ENCODE peak calls at places on chromosome 16, in seven cellular contexts. C is left cardiac atrium; I is adrenal gland; X is AML-193; K is uterus; Y is activated CD4-positive, alpha-beta T cell treated with anti-CD3 and anti-CD28 coated beads, Interleukin-2, amount 50 U/mL, for 4 hours; B is stomach. D is an unnamed sample.

GRCh38 chr16:21097151-21097550 is 53.5 kb downstream of the DNAH3 start:
- DNase-seq in B (no peak), K (no peak), X (no peak), I (no peak), Y (no peak), C (no peak), D (peak; percentile 18)

GRCh38 chr16:56874800-56875199 is 9.8 kb downstream of the SLC12A3 start:
- DNase-seq in B (no peak), C (no peak), K (no peak), Y (no peak), X (no peak), I (no peak), D (no peak)

GRCh38 chr16:1319041-1319440 is 9.6 kb downstream of the UBE2I start:
- DNase-seq in K (no peak), X (no peak), C (no peak), I (no peak), B (no peak), Y (no peak), D (no peak)

GRCh38 chr16:35298460-35299243 is 1839.2 kb downstream of the TP53TG3F start:
- DNase-seq in X (no peak), I (no peak), K (no peak), C (no peak), B (no peak), Y (no peak), D (no peak)

GRCh38 chr16:19005561-19006445 is 22.1 kb downstream of the TMC7 start:
- DNase-seq in K (peak; percentile 34), Y (no peak), X (no peak), C (peak; percentile 55), B (peak; percentile 39), I (no peak), D (no peak)

GRCh38 chr16:79532785-79533184 is 67.8 kb downstream of the MAF start:
- DNase-seq in Y (no peak), X (no peak), K (no peak), I (no peak), B (no peak), C (no peak), D (no peak)

GRCh38 chr16:29784901-29785500 is 5.5 kb upstream of the KIF22 start:
- DNase-seq in B (peak; percentile 67), X (no peak), Y (peak; percentile 74), C (peak; percentile 84), K (peak; percentile 61), I (peak; percentile 79), D (peak; percentile 68)

GRCh38 chr16:48435906-48436305 is 50.7 kb upstream of the SIAH1 start:
- DNase-seq in I (peak; percentile 33), Y (no peak), C (no peak), B (no peak), K (no peak), X (no peak), D (no peak)

GRCh38 chr16:66874079-66874775 is 6.1 kb upstream of the PDP2 start:
- DNase-seq in K (no peak), X (peak; percentile 13), Y (no peak), I (no peak), C (no peak), B (no peak), D (no peak)

GRCh38 chr16:25126820-25127232 is 15.3 kb downstream of the LCMT1 start:
- DNase-seq in K (peak; percentile 50), I (peak; percentile 73), B (no peak), Y (peak; percentile 9), C (no peak), X (peak; percentile 43), D (no peak)

GRCh38 chr16:8751481-8752311 is 45.7 kb downstream of the TMEM186 start:
- DNase-seq in C (no peak), X (no peak), I (peak; percentile 29), K (no peak), Y (no peak), B (no peak), D (no peak)

GRCh38 chr16:85029413-85029794 is 1.8 kb downstream of the KIAA0513 start:
- DNase-seq in X (peak; percentile 5), C (no peak), K (peak; percentile 73), I (peak; percentile 73), Y (peak; percentile 65), B (no peak), D (no peak)

GRCh38 chr16:505479-506245 is 21.9 kb upstream of the CAPN15 start:
- DNase-seq in Y (no peak), I (no peak), K (no peak), B (no peak), C (no peak), X (no peak), D (no peak)

GRCh38 chr16:72092832-72093447 is 480 bp downstream of the TXNL4B start:
- DNase-seq in Y (no peak), C (no peak), X (no peak), B (no peak), K (no peak), I (peak; percentile 37), D (no peak)

GRCh38 chr16:48487287-48487686 is 102.1 kb upstream of the SIAH1 start:
- DNase-seq in I (no peak), X (no peak), Y (no peak), K (no peak), B (no peak), C (no peak), D (no peak)

GRCh38 chr16:80804451-80805383 is at the start of gene CDYL2:
- DNase-seq in K (no peak), I (peak; percentile 41), C (peak; percentile 54), X (no peak), B (peak; percentile 65), Y (peak; percentile 18), D (no peak)

GRCh38 chr16:714558-715447 is at the start of gene METRN:
- DNase-seq in B (peak; percentile 94), C (peak; percentile 95), I (peak; percentile 95), K (peak; percentile 87), X (peak; percentile 73), Y (peak; percentile 82), D (peak; percentile 90)

GRCh38 chr16:5838725-5839124 is 741.1 kb upstream of the EEF2KMT start:
- DNase-seq in Y (no peak), X (no peak), K (no peak), C (no peak), I (no peak), B (no peak), D (no peak)

GRCh38 chr16:74480150-74481029 is 59.1 kb upstream of the CLEC18B start:
- DNase-seq in B (peak; percentile 49), I (no peak), X (no peak), C (peak; percentile 43), K (no peak), Y (no peak), D (no peak)

D was measured in right atrium auricular region.